ENCODE peak calls at places on chromosomes 12 and 14, in five cellular contexts. One of them, this sample, is unnamed.
A peak's percentile ranks its signal among the peaks of the same experiment; 100 is the strongest.

GRCh38 chr12:2301531-2302461 is 249.0 kb downstream of the CACNA1C start:
- DNase-seq in HepG2: no peak
- DNase-seq in adrenal gland: peak; percentile 73
- DNase-seq in breast epithelium: no peak
- DNase-seq in A549: no peak
- DNase-seq in this sample: no peak

GRCh38 chr12:25020621-25021243 is 71.8 kb upstream of the BCAT1 start:
- DNase-seq in breast epithelium: no peak
- DNase-seq in HepG2: no peak
- DNase-seq in adrenal gland: no peak
- DNase-seq in A549: no peak
- DNase-seq in this sample: no peak

GRCh38 chr12:71804505-71804904 is 35.1 kb upstream of the TBC1D15 start:
- DNase-seq in A549: peak; percentile 25
- DNase-seq in breast epithelium: no peak
- DNase-seq in HepG2: no peak
- DNase-seq in adrenal gland: no peak
- DNase-seq in this sample: no peak

GRCh38 chr14:103097244-103097993 is 2.9 kb downstream of the EXOC3L4 start:
- DNase-seq in A549: no peak
- DNase-seq in HepG2: no peak
- DNase-seq in breast epithelium: no peak
- DNase-seq in adrenal gland: no peak
- DNase-seq in this sample: no peak

GRCh38 chr14:60488175-60488574 is 2.3 kb upstream of the C14orf39 start:
- DNase-seq in adrenal gland: no peak
- DNase-seq in breast epithelium: no peak
- DNase-seq in A549: no peak
- DNase-seq in HepG2: no peak
- DNase-seq in this sample: no peak

GRCh38 chr12:18857656-18858055 is 119.7 kb downstream of the CAPZA3 start:
- DNase-seq in breast epithelium: no peak
- DNase-seq in adrenal gland: no peak
- DNase-seq in HepG2: no peak
- DNase-seq in A549: no peak
- DNase-seq in this sample: no peak

GRCh38 chr12:15846887-15847286 is 35.3 kb upstream of the STRAP start:
- DNase-seq in breast epithelium: no peak
- DNase-seq in A549: no peak
- DNase-seq in adrenal gland: no peak
- DNase-seq in HepG2: no peak
- DNase-seq in this sample: no peak

GRCh38 chr14:42508209-42508946 is 901.7 kb downstream of the LRFN5 start:
- DNase-seq in A549: no peak
- DNase-seq in adrenal gland: no peak
- DNase-seq in breast epithelium: no peak
- DNase-seq in HepG2: no peak
- DNase-seq in this sample: no peak

GRCh38 chr12:75862692-75863471 is 168.7 kb downstream of the PHLDA1 start:
- DNase-seq in adrenal gland: peak; percentile 23
- DNase-seq in breast epithelium: no peak
- DNase-seq in HepG2: peak; percentile 28
- DNase-seq in A549: peak; percentile 90
- DNase-seq in this sample: no peak

GRCh38 chr14:90510208-90510607 is 113.4 kb downstream of the CALM1 start:
- DNase-seq in adrenal gland: no peak
- DNase-seq in A549: no peak
- DNase-seq in HepG2: no peak
- DNase-seq in breast epithelium: peak; percentile 93
- DNase-seq in this sample: peak; percentile 96

GRCh38 chr14:97697772-97698171 is 900.6 kb downstream of the VRK1 start:
- DNase-seq in A549: no peak
- DNase-seq in breast epithelium: no peak
- DNase-seq in adrenal gland: no peak
- DNase-seq in HepG2: no peak
- DNase-seq in this sample: no peak

GRCh38 chr14:86708846-86709339 is 1178.9 kb downstream of the FLRT2 start:
- DNase-seq in A549: no peak
- DNase-seq in adrenal gland: no peak
- DNase-seq in HepG2: peak; percentile 99
- DNase-seq in breast epithelium: no peak
- DNase-seq in this sample: no peak

GRCh38 chr12:47811581-47812484 is 7.9 kb downstream of the HDAC7 start:
- DNase-seq in HepG2: no peak
- DNase-seq in breast epithelium: no peak
- DNase-seq in A549: no peak
- DNase-seq in adrenal gland: peak; percentile 81
- DNase-seq in this sample: no peak

GRCh38 chr14:35867280-35867629 is 41.1 kb downstream of the BRMS1L start:
- DNase-seq in A549: no peak
- DNase-seq in adrenal gland: no peak
- DNase-seq in HepG2: no peak
- DNase-seq in breast epithelium: no peak
- DNase-seq in this sample: no peak

GRCh38 chr14:91232631-91233030 is 11.9 kb downstream of the GPR68 start:
- DNase-seq in adrenal gland: no peak
- DNase-seq in breast epithelium: no peak
- DNase-seq in HepG2: no peak
- DNase-seq in A549: no peak
- DNase-seq in this sample: no peak

GRCh38 chr14:47154276-47154797 is 502.8 kb upstream of the RPL10L start:
- DNase-seq in HepG2: no peak
- DNase-seq in adrenal gland: no peak
- DNase-seq in A549: no peak
- DNase-seq in breast epithelium: no peak
- DNase-seq in this sample: no peak

GRCh38 chr12:75427491-75427890 is 36.6 kb downstream of the GLIPR1L2 start:
- DNase-seq in breast epithelium: no peak
- DNase-seq in A549: no peak
- DNase-seq in adrenal gland: no peak
- DNase-seq in HepG2: no peak
- DNase-seq in this sample: no peak

GRCh38 chr14:33704486-33704885 is 246.4 kb downstream of the EGLN3 start:
- DNase-seq in breast epithelium: no peak
- DNase-seq in HepG2: no peak
- DNase-seq in A549: no peak
- DNase-seq in adrenal gland: no peak
- DNase-seq in this sample: no peak

GRCh38 chr14:59507063-59507751 is 22.9 kb downstream of the JKAMP start:
- DNase-seq in adrenal gland: peak; percentile 54
- DNase-seq in breast epithelium: no peak
- DNase-seq in HepG2: peak; percentile 62
- DNase-seq in A549: peak; percentile 63
- DNase-seq in this sample: peak; percentile 18

GRCh38 chr14:50647753-50648152 is 20.4 kb downstream of the SAV1 start:
- DNase-seq in adrenal gland: no peak
- DNase-seq in A549: no peak
- DNase-seq in HepG2: no peak
- DNase-seq in breast epithelium: no peak
- DNase-seq in this sample: no peak

GRCh38 chr12:5335059-5335458 is 96.8 kb upstream of the NTF3 start:
- DNase-seq in adrenal gland: no peak
- DNase-seq in HepG2: no peak
- DNase-seq in breast epithelium: no peak
- DNase-seq in A549: no peak
- DNase-seq in this sample: no peak

GRCh38 chr12:121626853-121627623 is 708 bp downstream of the ORAI1 start:
- DNase-seq in adrenal gland: peak; percentile 64
- DNase-seq in HepG2: peak; percentile 44
- DNase-seq in A549: peak; percentile 75
- DNase-seq in breast epithelium: peak; percentile 44
- DNase-seq in this sample: peak; percentile 47

GRCh38 chr12:81263072-81263471 is 185.2 kb downstream of the ACSS3 start:
- DNase-seq in HepG2: no peak
- DNase-seq in A549: no peak
- DNase-seq in breast epithelium: no peak
- DNase-seq in adrenal gland: no peak
- DNase-seq in this sample: no peak

DNA sequence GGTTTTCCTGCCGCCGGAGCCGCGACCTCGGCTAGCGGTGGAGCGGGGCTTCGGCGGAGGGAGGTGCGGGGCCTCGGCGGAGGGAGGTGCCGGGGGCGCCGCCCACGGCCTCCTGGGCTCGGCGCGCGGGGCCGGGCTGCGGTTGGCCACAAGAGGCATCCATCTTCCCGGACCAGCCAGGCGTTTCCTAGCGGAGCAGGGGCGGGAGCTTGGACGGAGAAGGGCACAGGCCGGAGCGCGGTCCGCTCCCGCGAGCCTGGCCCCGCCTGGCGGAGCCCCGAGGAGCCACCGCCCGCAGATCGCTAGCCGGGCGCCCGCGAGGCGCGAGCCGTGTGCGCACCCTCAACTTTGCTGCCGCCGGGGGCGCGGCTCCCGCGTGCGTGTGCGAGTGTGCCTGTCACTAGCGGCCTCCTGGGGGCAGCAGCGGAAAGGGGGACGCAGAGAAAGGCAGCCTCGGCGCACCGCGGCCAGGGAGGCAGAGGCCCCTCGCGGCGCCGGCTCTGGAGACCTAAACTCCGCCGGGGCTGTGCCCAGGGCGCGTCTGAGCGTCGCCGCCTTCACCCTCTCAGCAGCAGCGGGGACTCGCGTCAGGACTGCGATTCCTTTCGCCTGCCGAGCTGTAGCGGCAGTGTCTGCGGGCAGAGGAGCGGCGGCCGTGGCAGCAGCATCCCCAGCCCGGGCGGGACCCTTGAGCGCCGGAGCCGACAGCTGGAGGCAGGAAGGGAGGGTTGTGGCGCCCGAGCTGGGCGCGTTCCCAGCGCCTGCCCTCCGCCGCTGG is 698 bp upstream of the SRGAP1 start:
- DNase-seq in HepG2: peak; percentile 87
- DNase-seq in A549: peak; percentile 97
- DNase-seq in breast epithelium: peak; percentile 80
- DNase-seq in adrenal gland: peak; percentile 94
- DNase-seq in this sample: peak; percentile 84
- TF ChIP-seq POLR2A in HepG2: no peak
- TF ChIP-seq POLR2A in A549: peak; percentile 48
- TF ChIP-seq POLR2A in breast epithelium: no peak
- TF ChIP-seq POLR2A in adrenal gland: peak; percentile 79
- TF ChIP-seq POLR2A in this sample: peak; percentile 31

GRCh38 chr12:54004063-54004840 is 4.3 kb downstream of the HOXC9 start:
- DNase-seq in HepG2: no peak
- DNase-seq in breast epithelium: no peak
- DNase-seq in A549: no peak
- DNase-seq in adrenal gland: no peak
- DNase-seq in this sample: no peak
- TF ChIP-seq CTCF in HepG2: peak; percentile 45
- TF ChIP-seq CTCF in breast epithelium: no peak
- TF ChIP-seq CTCF in A549: peak; percentile 7
- TF ChIP-seq CTCF in adrenal gland: no peak
- TF ChIP-seq CTCF in this sample: no peak

GRCh38 chr12:56221757-56222530 is at the start of gene RNF41:
- DNase-seq in A549: peak; percentile 97
- DNase-seq in adrenal gland: peak; percentile 97
- DNase-seq in breast epithelium: peak; percentile 98
- DNase-seq in HepG2: peak; percentile 91
- DNase-seq in this sample: peak; percentile 98

GRCh38 chr12:56223571-56224101 is 506 bp upstream of the NABP2 start:
- DNase-seq in adrenal gland: no peak
- DNase-seq in breast epithelium: no peak
- DNase-seq in A549: no peak
- DNase-seq in HepG2: no peak
- DNase-seq in this sample: no peak

GRCh38 chr12:56222531-56222895 is 791 bp upstream of the RNF41 start:
- DNase-seq in breast epithelium: no peak
- DNase-seq in A549: no peak
- DNase-seq in HepG2: no peak
- DNase-seq in adrenal gland: no peak
- DNase-seq in this sample: no peak

GRCh38 chr12:56224954-56225353 is 812 bp downstream of the NABP2 start:
- DNase-seq in A549: no peak
- DNase-seq in breast epithelium: no peak
- DNase-seq in HepG2: no peak
- DNase-seq in adrenal gland: no peak
- DNase-seq in this sample: no peak

DNA sequence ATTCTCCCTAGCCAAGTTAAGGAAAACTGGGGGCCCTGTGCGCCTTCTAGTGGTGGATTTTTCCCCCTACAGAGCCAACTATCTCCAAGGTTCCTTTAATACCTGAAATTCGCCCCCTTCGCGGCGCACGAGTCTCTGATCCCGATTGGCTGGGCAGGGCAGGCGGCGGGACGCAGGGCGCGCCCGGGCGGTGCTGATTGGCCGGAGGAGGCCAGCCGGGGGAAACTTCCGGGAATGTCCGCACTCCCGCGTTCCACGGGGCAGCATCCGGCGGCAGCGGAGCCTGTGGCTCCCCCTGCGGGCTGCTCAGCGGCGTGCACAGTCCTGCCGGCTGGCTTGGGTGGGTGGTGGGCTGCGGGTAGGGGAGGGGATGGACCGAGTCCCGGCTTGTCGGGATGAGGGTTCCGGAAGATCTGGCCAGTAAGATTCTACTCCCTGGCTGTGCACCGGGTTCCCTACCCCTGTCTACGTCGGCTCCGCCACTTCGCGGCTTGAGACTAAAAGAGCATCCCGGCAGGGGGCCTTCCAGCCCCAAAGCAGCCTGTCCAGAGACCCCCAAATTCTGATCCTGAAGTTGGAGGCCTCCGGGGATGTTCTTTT is at the start of gene NABP2:
- DNase-seq in A549: peak; percentile 99
- DNase-seq in breast epithelium: peak; percentile 98
- DNase-seq in HepG2: peak; percentile 92
- DNase-seq in adrenal gland: peak; percentile 98
- DNase-seq in this sample: peak; percentile 98
- TF ChIP-seq POLR2A in A549: peak; percentile 61
- TF ChIP-seq POLR2A in breast epithelium: no peak
- TF ChIP-seq POLR2A in HepG2: no peak
- TF ChIP-seq POLR2A in adrenal gland: peak; percentile 59
- TF ChIP-seq POLR2A in this sample: peak; percentile 42

GRCh38 chr12:123387508-123388217 is 3.7 kb downstream of the KMT5A start:
- DNase-seq in adrenal gland: no peak
- DNase-seq in A549: no peak
- DNase-seq in breast epithelium: no peak
- DNase-seq in HepG2: no peak
- DNase-seq in this sample: no peak

GRCh38 chr12:123384318-123384993 is 524 bp downstream of the KMT5A start:
- DNase-seq in A549: peak; percentile 42
- DNase-seq in HepG2: no peak
- DNase-seq in adrenal gland: no peak
- DNase-seq in breast epithelium: no peak
- DNase-seq in this sample: no peak

GRCh38 chr12:123382684-123383083 is 1.2 kb upstream of the KMT5A start:
- DNase-seq in HepG2: no peak
- DNase-seq in breast epithelium: no peak
- DNase-seq in adrenal gland: no peak
- DNase-seq in A549: no peak
- DNase-seq in this sample: no peak

GRCh38 chr12:123388218-123388947 is 4.5 kb downstream of the KMT5A start:
- DNase-seq in breast epithelium: peak; percentile 69
- DNase-seq in adrenal gland: peak; percentile 84
- DNase-seq in HepG2: peak; percentile 58
- DNase-seq in A549: peak; percentile 68
- DNase-seq in this sample: peak; percentile 75

DNA sequence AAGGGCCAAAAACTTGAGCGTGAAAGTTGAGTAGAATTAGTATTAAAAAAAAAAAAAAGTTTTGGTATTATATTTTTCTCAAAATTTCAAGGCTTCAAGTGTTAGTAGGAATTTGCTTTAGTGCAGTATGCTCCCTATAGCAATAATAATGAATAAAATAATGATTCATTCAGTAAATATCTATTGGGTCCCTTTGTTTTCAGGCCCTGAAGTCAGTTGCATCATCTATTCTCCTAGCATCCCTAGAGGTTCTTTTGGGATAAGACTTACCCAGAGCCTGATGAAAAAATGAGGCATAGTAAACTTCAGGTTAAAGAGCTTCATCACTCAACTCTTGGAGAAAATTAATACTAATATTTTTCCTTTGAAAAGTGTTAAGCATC is 1.1 kb downstream of the KMT5A start:
- DNase-seq in HepG2: no peak
- DNase-seq in adrenal gland: no peak
- DNase-seq in breast epithelium: no peak
- DNase-seq in A549: peak; percentile 52
- DNase-seq in this sample: no peak
- TF ChIP-seq CTCF in HepG2: no peak
- TF ChIP-seq CTCF in adrenal gland: no peak
- TF ChIP-seq CTCF in breast epithelium: no peak
- TF ChIP-seq CTCF in A549: no peak
- TF ChIP-seq CTCF in this sample: no peak

This sample was measured in prostate gland.